ENCODE peak calls at places on chromosomes 4 and X, in five cellular contexts. One of them, this sample, is unnamed.

GRCh38 chr4:24594887-24595286 is 10.5 kb upstream of the DHX15 start:
- DNase-seq in suprapubic skin: no peak
- DNase-seq in stimulated activated CD4-positive, alpha-beta T cell treated with anti-CD3 and anti-CD28 coated beads, Interleukin-12 subunit alpha, Interleukin-12 subunit beta, amount 100 ng/mL, for 4 hours: no peak
- DNase-seq in neural crest cell: no peak
- DNase-seq in activated T-cell treated with anti-CD3 and anti-CD28 coated beads for 1 hour: no peak
- DNase-seq in this sample: no peak

GRCh38 chrX:119624417-119624816 is 18.2 kb upstream of the NKRF start:
- DNase-seq in suprapubic skin: no peak
- DNase-seq in neural crest cell: no peak
- DNase-seq in activated T-cell treated with anti-CD3 and anti-CD28 coated beads for 1 hour: no peak
- DNase-seq in stimulated activated CD4-positive, alpha-beta T cell treated with anti-CD3 and anti-CD28 coated beads, Interleukin-12 subunit alpha, Interleukin-12 subunit beta, amount 100 ng/mL, for 4 hours: no peak
- DNase-seq in this sample: no peak

GRCh38 chr4:18570370-18570769 is 548.8 kb upstream of the LCORL start:
- DNase-seq in suprapubic skin: no peak
- DNase-seq in stimulated activated CD4-positive, alpha-beta T cell treated with anti-CD3 and anti-CD28 coated beads, Interleukin-12 subunit alpha, Interleukin-12 subunit beta, amount 100 ng/mL, for 4 hours: no peak
- DNase-seq in neural crest cell: no peak
- DNase-seq in activated T-cell treated with anti-CD3 and anti-CD28 coated beads for 1 hour: no peak
- DNase-seq in this sample: no peak

GRCh38 chr4:125951275-125951887 is 636.6 kb downstream of the FAT4 start:
- DNase-seq in activated T-cell treated with anti-CD3 and anti-CD28 coated beads for 1 hour: no peak
- DNase-seq in neural crest cell: no peak
- DNase-seq in suprapubic skin: no peak
- DNase-seq in stimulated activated CD4-positive, alpha-beta T cell treated with anti-CD3 and anti-CD28 coated beads, Interleukin-12 subunit alpha, Interleukin-12 subunit beta, amount 100 ng/mL, for 4 hours: no peak
- DNase-seq in this sample: no peak

GRCh38 chr4:127124919-127125318 is 507.8 kb upstream of the INTU start:
- DNase-seq in neural crest cell: no peak
- DNase-seq in suprapubic skin: no peak
- DNase-seq in stimulated activated CD4-positive, alpha-beta T cell treated with anti-CD3 and anti-CD28 coated beads, Interleukin-12 subunit alpha, Interleukin-12 subunit beta, amount 100 ng/mL, for 4 hours: no peak
- DNase-seq in activated T-cell treated with anti-CD3 and anti-CD28 coated beads for 1 hour: no peak
- DNase-seq in this sample: no peak

GRCh38 chrX:45628041-45628440 is 427.4 kb upstream of the DIPK2B start:
- DNase-seq in suprapubic skin: no peak
- DNase-seq in activated T-cell treated with anti-CD3 and anti-CD28 coated beads for 1 hour: no peak
- DNase-seq in neural crest cell: no peak
- DNase-seq in stimulated activated CD4-positive, alpha-beta T cell treated with anti-CD3 and anti-CD28 coated beads, Interleukin-12 subunit alpha, Interleukin-12 subunit beta, amount 100 ng/mL, for 4 hours: no peak
- DNase-seq in this sample: no peak

GRCh38 chr4:80492761-80493160 is 157.2 kb downstream of the CFAP299 start:
- DNase-seq in stimulated activated CD4-positive, alpha-beta T cell treated with anti-CD3 and anti-CD28 coated beads, Interleukin-12 subunit alpha, Interleukin-12 subunit beta, amount 100 ng/mL, for 4 hours: no peak
- DNase-seq in neural crest cell: no peak
- DNase-seq in activated T-cell treated with anti-CD3 and anti-CD28 coated beads for 1 hour: peak; percentile 25
- DNase-seq in suprapubic skin: no peak
- DNase-seq in this sample: no peak

GRCh38 chr4:5470318-5470889 is 238.0 kb downstream of the EVC2 start:
- DNase-seq in stimulated activated CD4-positive, alpha-beta T cell treated with anti-CD3 and anti-CD28 coated beads, Interleukin-12 subunit alpha, Interleukin-12 subunit beta, amount 100 ng/mL, for 4 hours: no peak
- DNase-seq in activated T-cell treated with anti-CD3 and anti-CD28 coated beads for 1 hour: no peak
- DNase-seq in suprapubic skin: peak; percentile 18
- DNase-seq in neural crest cell: no peak
- DNase-seq in this sample: no peak

GRCh38 chrX:131821945-131822622 is 201.0 kb upstream of the STK26 start:
- DNase-seq in suprapubic skin: no peak
- DNase-seq in activated T-cell treated with anti-CD3 and anti-CD28 coated beads for 1 hour: no peak
- DNase-seq in stimulated activated CD4-positive, alpha-beta T cell treated with anti-CD3 and anti-CD28 coated beads, Interleukin-12 subunit alpha, Interleukin-12 subunit beta, amount 100 ng/mL, for 4 hours: no peak
- DNase-seq in neural crest cell: no peak
- DNase-seq in this sample: no peak

GRCh38 chr4:25722964-25723363 is 67.3 kb downstream of the SLC34A2 start:
- DNase-seq in suprapubic skin: no peak
- DNase-seq in neural crest cell: no peak
- DNase-seq in activated T-cell treated with anti-CD3 and anti-CD28 coated beads for 1 hour: no peak
- DNase-seq in stimulated activated CD4-positive, alpha-beta T cell treated with anti-CD3 and anti-CD28 coated beads, Interleukin-12 subunit alpha, Interleukin-12 subunit beta, amount 100 ng/mL, for 4 hours: no peak
- DNase-seq in this sample: no peak

GRCh38 chr4:41426523-41426922 is 111.4 kb upstream of the LIMCH1 start:
- DNase-seq in stimulated activated CD4-positive, alpha-beta T cell treated with anti-CD3 and anti-CD28 coated beads, Interleukin-12 subunit alpha, Interleukin-12 subunit beta, amount 100 ng/mL, for 4 hours: no peak
- DNase-seq in activated T-cell treated with anti-CD3 and anti-CD28 coated beads for 1 hour: no peak
- DNase-seq in suprapubic skin: no peak
- DNase-seq in neural crest cell: no peak
- DNase-seq in this sample: no peak

GRCh38 chr4:152807294-152807829 is 27.6 kb downstream of the ARFIP1 start:
- DNase-seq in activated T-cell treated with anti-CD3 and anti-CD28 coated beads for 1 hour: no peak
- DNase-seq in stimulated activated CD4-positive, alpha-beta T cell treated with anti-CD3 and anti-CD28 coated beads, Interleukin-12 subunit alpha, Interleukin-12 subunit beta, amount 100 ng/mL, for 4 hours: no peak
- DNase-seq in suprapubic skin: no peak
- DNase-seq in neural crest cell: no peak
- DNase-seq in this sample: no peak

GRCh38 chrX:137926090-137926489 is 360.2 kb downstream of the ZIC3 start:
- DNase-seq in stimulated activated CD4-positive, alpha-beta T cell treated with anti-CD3 and anti-CD28 coated beads, Interleukin-12 subunit alpha, Interleukin-12 subunit beta, amount 100 ng/mL, for 4 hours: no peak
- DNase-seq in suprapubic skin: no peak
- DNase-seq in neural crest cell: no peak
- DNase-seq in activated T-cell treated with anti-CD3 and anti-CD28 coated beads for 1 hour: no peak
- DNase-seq in this sample: no peak

GRCh38 chr4:126051709-126052424 is 737.1 kb downstream of the FAT4 start:
- DNase-seq in stimulated activated CD4-positive, alpha-beta T cell treated with anti-CD3 and anti-CD28 coated beads, Interleukin-12 subunit alpha, Interleukin-12 subunit beta, amount 100 ng/mL, for 4 hours: no peak
- DNase-seq in activated T-cell treated with anti-CD3 and anti-CD28 coated beads for 1 hour: no peak
- DNase-seq in neural crest cell: no peak
- DNase-seq in suprapubic skin: no peak
- DNase-seq in this sample: no peak